ENCODE peak calls at places on chromosomes 4 and X, in four cellular contexts. One of them, this sample, is unnamed.

GRCh38 chr4:74768857-74769525 is 25.3 kb downstream of the BTC start:
- DNase-seq in astrocyte: peak; percentile 30
- DNase-seq in adrenal gland: no peak
- DNase-seq in psoas muscle: no peak
- DNase-seq in this sample: no peak

GRCh38 chr4:177275999-177276398 is 33.7 kb upstream of the NEIL3 start:
- DNase-seq in astrocyte: no peak
- DNase-seq in psoas muscle: no peak
- DNase-seq in adrenal gland: no peak
- DNase-seq in this sample: no peak

GRCh38 chrX:41347186-41347585 is 13.2 kb downstream of the DDX3X start:
- DNase-seq in astrocyte: no peak
- DNase-seq in psoas muscle: no peak
- DNase-seq in adrenal gland: no peak
- DNase-seq in this sample: no peak

GRCh38 chrX:77785400-77785745 is 643 bp downstream of the ATRX start:
- DNase-seq in psoas muscle: no peak
- DNase-seq in astrocyte: no peak
- DNase-seq in adrenal gland: peak; percentile 10
- DNase-seq in this sample: no peak

GRCh38 chr4:169582706-169583105 is 29.7 kb downstream of the NEK1 start:
- DNase-seq in astrocyte: peak; percentile 15
- DNase-seq in adrenal gland: no peak
- DNase-seq in psoas muscle: no peak
- DNase-seq in this sample: no peak

GRCh38 chrX:48487362-48487785 is 11.4 kb downstream of the FTSJ1 start:
- DNase-seq in psoas muscle: no peak
- DNase-seq in astrocyte: peak; percentile 99
- DNase-seq in adrenal gland: no peak
- DNase-seq in this sample: no peak

GRCh38 chr4:87498446-87498900 is 30.7 kb downstream of the SPARCL1 start:
- DNase-seq in astrocyte: peak; percentile 30
- DNase-seq in adrenal gland: no peak
- DNase-seq in psoas muscle: no peak
- DNase-seq in this sample: no peak

GRCh38 chr4:20788266-20788665 is 88.0 kb downstream of the PACRGL start:
- DNase-seq in astrocyte: no peak
- DNase-seq in psoas muscle: no peak
- DNase-seq in adrenal gland: no peak
- DNase-seq in this sample: no peak

GRCh38 chr4:25433966-25434667 is 57.1 kb downstream of the ANAPC4 start:
- DNase-seq in psoas muscle: no peak
- DNase-seq in astrocyte: no peak
- DNase-seq in adrenal gland: no peak
- DNase-seq in this sample: no peak

GRCh38 chr4:89837385-89837995 is 529 bp upstream of the SNCA start:
- DNase-seq in adrenal gland: no peak
- DNase-seq in astrocyte: peak; percentile 18
- DNase-seq in psoas muscle: no peak
- DNase-seq in this sample: no peak

GRCh38 chr4:16125571-16126445 is 42.0 kb upstream of the PROM1 start:
- DNase-seq in astrocyte: no peak
- DNase-seq in adrenal gland: no peak
- DNase-seq in psoas muscle: no peak
- DNase-seq in this sample: no peak

GRCh38 chr4:75512336-75513211 is 1.6 kb downstream of the RCHY1 start:
- DNase-seq in psoas muscle: no peak
- DNase-seq in adrenal gland: no peak
- DNase-seq in astrocyte: peak; percentile 81
- DNase-seq in this sample: no peak

GRCh38 chr4:179307297-179308136 is 1865.3 kb upstream of the AGA start:
- DNase-seq in adrenal gland: peak; percentile 7
- DNase-seq in astrocyte: peak; percentile 2
- DNase-seq in psoas muscle: no peak
- DNase-seq in this sample: no peak

GRCh38 chr4:140884431-140885058 is 128.4 kb upstream of the TBC1D9 start:
- DNase-seq in astrocyte: peak; percentile 59
- DNase-seq in psoas muscle: no peak
- DNase-seq in adrenal gland: peak; percentile 51
- DNase-seq in this sample: no peak

GRCh38 chr4:1643971-1644735 is 40.0 kb downstream of the FAM53A start:
- DNase-seq in astrocyte: no peak
- DNase-seq in psoas muscle: no peak
- DNase-seq in adrenal gland: no peak
- DNase-seq in this sample: no peak

GRCh38 chr4:78058591-78059523 is 1.7 kb downstream of the FRAS1 start:
- DNase-seq in astrocyte: peak; percentile 15
- DNase-seq in psoas muscle: peak; percentile 75
- DNase-seq in adrenal gland: peak; percentile 43
- DNase-seq in this sample: peak; percentile 61

GRCh38 chr4:145299380-145300076 is 119.1 kb upstream of the OTUD4 start:
- DNase-seq in psoas muscle: no peak
- DNase-seq in adrenal gland: no peak
- DNase-seq in astrocyte: peak; percentile 92
- DNase-seq in this sample: no peak

GRCh38 chrX:10399152-10399741 is 221.1 kb downstream of the MID1 start:
- DNase-seq in astrocyte: no peak
- DNase-seq in adrenal gland: no peak
- DNase-seq in psoas muscle: no peak
- DNase-seq in this sample: no peak

GRCh38 chr4:3486556-3487270 is 23.6 kb downstream of the DOK7 start:
- DNase-seq in astrocyte: no peak
- DNase-seq in psoas muscle: no peak
- DNase-seq in adrenal gland: no peak
- DNase-seq in this sample: no peak

GRCh38 chr4:75289843-75290616 is 224.2 kb downstream of the RCHY1 start:
- DNase-seq in adrenal gland: no peak
- DNase-seq in astrocyte: no peak
- DNase-seq in psoas muscle: no peak
- DNase-seq in this sample: no peak

GRCh38 chr4:143183513-143184216 is 1.1 kb upstream of the USP38 start:
- DNase-seq in psoas muscle: no peak
- DNase-seq in astrocyte: no peak
- DNase-seq in adrenal gland: no peak
- DNase-seq in this sample: no peak

GRCh38 chr4:16205298-16206164 is 20.7 kb downstream of the TAPT1 start:
- DNase-seq in astrocyte: no peak
- DNase-seq in adrenal gland: no peak
- DNase-seq in psoas muscle: no peak
- DNase-seq in this sample: no peak

GRCh38 chr4:169115897-169116254 is 105.8 kb upstream of the CBR4 start:
- DNase-seq in astrocyte: peak; percentile 99
- DNase-seq in psoas muscle: no peak
- DNase-seq in adrenal gland: no peak
- DNase-seq in this sample: peak; percentile 49

GRCh38 chrX:132622130-132622529 is 133.3 kb upstream of the MBNL3 start:
- DNase-seq in psoas muscle: no peak
- DNase-seq in astrocyte: peak; percentile 57
- DNase-seq in adrenal gland: no peak
- DNase-seq in this sample: no peak

GRCh38 chr4:77821775-77822174 is 2.6 kb upstream of the CNOT6L start:
- DNase-seq in astrocyte: no peak
- DNase-seq in adrenal gland: no peak
- DNase-seq in psoas muscle: no peak
- DNase-seq in this sample: no peak

DNA sequence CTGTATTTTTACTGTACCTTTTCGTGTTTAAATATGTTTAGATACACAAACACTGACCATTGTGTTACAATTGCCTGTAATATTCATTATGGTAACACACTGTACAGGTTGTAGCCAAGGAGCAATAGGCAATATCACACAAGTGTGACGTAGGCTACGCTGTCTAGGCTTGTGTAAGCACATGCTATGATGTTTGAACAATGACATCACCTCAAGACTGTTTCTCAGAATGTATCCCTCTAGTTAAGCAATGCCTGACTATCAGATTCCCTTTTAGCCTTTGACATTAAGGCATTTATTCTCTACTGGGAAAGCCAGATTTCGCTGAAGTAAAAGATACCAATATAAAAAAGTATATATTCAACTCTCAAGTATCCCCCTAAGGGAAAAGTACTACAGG is 66.2 kb downstream of the VCX3A start:
- DNase-seq in astrocyte: no peak
- DNase-seq in adrenal gland: no peak
- DNase-seq in psoas muscle: no peak
- DNase-seq in this sample: no peak
- H3K36me3 ChIP-seq in astrocyte: no peaks in the 10 kb centered on the region
- H3K36me3 ChIP-seq in adrenal gland: no peaks in the 10 kb centered on the region
- H3K36me3 ChIP-seq in psoas muscle: no peaks in the 10 kb centered on the region
- H3K36me3 ChIP-seq in this sample: no peaks in the 10 kb centered on the region

DNA sequence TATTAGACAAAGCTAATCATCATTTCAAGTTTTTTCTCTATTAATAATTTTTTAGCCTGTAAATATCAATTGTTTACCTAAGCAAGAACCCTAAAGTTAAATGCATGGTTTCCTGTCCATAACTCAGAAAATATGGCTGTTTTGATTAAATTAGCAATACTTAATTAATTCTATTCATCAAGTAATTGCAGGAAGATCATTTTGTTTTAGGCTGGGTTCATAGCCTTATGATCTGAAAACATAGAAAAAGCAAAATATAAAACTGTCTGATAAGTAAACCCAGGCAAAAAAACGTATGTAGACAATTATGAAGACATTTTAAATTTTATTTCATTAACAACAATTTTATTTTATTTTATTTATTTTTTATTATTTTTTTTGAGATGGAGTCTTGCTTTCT is 219.1 kb downstream of the EVC2 start:
- DNase-seq in adrenal gland: no peak
- DNase-seq in astrocyte: no peak
- DNase-seq in psoas muscle: no peak
- DNase-seq in this sample: no peak
- H3K9me3 ChIP-seq in adrenal gland: no peaks in the 10 kb centered on the region
- H3K9me3 ChIP-seq in astrocyte: no peaks in the 10 kb centered on the region
- H3K9me3 ChIP-seq in psoas muscle: peaks cover 13% of the 10 kb centered on the region
- H3K9me3 ChIP-seq in this sample: peaks cover 25% of the 10 kb centered on the region

DNA sequence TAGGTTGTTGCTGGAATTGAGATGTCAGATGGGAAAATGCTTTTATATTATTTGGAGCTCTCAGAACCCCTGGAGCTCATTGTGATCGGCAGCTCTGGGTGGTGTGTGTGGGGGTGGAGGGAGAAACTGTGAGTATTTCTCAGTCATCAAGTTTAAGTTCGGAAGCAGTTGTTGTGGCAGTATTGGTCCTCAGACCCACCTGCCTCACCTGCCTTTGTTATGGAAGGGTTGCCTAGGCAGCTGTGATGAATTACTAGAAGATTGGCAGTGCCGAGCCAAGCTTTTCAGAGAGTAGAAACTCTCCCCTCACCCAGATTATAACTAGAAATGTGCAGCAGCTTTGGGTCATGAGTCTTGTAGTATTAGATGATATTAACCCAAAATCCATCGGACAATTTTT is 9.5 kb downstream of the IGSF1 start:
- DNase-seq in psoas muscle: no peak
- DNase-seq in adrenal gland: no peak
- DNase-seq in astrocyte: no peak
- DNase-seq in this sample: no peak
- H3K4me1 ChIP-seq in psoas muscle: no peaks in the 10 kb centered on the region
- H3K4me1 ChIP-seq in adrenal gland: no peaks in the 10 kb centered on the region
- H3K4me1 ChIP-seq in astrocyte: no peaks in the 10 kb centered on the region
- H3K4me1 ChIP-seq in this sample: no peaks in the 10 kb centered on the region

GRCh38 chr4:38094419-38094818 is 134.2 kb downstream of the PTTG2 start:
- DNase-seq in psoas muscle: no peak
- DNase-seq in adrenal gland: no peak
- DNase-seq in astrocyte: no peak
- DNase-seq in this sample: no peak
- H3K36me3 ChIP-seq in psoas muscle: peaks cover 56% of the 10 kb centered on the region
- H3K36me3 ChIP-seq in adrenal gland: no peaks in the 10 kb centered on the region
- H3K36me3 ChIP-seq in astrocyte: no peaks in the 10 kb centered on the region
- H3K36me3 ChIP-seq in this sample: peaks cover 34% of the 10 kb centered on the region

DNA sequence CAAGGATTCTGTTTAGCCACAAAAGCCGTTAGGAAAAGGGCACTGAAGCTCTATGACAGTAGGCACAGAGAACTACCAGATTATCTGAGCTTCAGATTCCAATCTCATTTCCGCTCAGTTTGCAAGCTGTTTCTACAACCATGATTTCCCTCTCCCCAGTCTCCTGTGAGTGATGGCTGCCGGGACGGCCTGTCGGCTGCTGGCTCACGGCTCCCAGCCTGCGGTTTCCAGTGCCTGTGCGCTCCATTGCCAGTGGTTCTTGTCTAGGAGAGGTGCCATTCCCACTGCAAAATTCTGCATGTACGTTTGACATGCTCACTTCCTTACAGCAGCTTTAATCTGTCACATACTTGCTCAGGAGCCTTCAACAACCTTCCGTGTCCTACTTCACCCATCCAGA is 429.1 kb upstream of the FRG1 start:
- DNase-seq in adrenal gland: no peak
- DNase-seq in astrocyte: no peak
- DNase-seq in psoas muscle: no peak
- DNase-seq in this sample: no peak
- H3K9me3 ChIP-seq in adrenal gland: no peaks in the 10 kb centered on the region
- H3K9me3 ChIP-seq in astrocyte: peaks cover 10% of the 10 kb centered on the region
- H3K9me3 ChIP-seq in psoas muscle: no peaks in the 10 kb centered on the region
- H3K9me3 ChIP-seq in this sample: no peaks in the 10 kb centered on the region

This sample was measured in lower lobe of right lung.